ENCODE peak calls at places on chromosomes 12 and 14, in six cellular contexts. L is CD8-positive, alpha-beta T cell; A is IMR-90; F is cardiac fibroblast; W is cardiac muscle cell; X is upper lobe of right lung. C is an unnamed sample.

GRCh38 chr12:52442600-52443061 is 8.5 kb upstream of the KRT75 start:
- DNase-seq in L (no peak), A (peak; percentile 74), F (peak; percentile 95), W (peak; percentile 97), X (no peak), C (no peak)

GRCh38 chr12:112815589-112816321 is 24.2 kb downstream of the RPH3A start:
- DNase-seq in L (no peak), A (no peak), F (no peak), W (no peak), X (no peak), C (no peak)

GRCh38 chr12:99810718-99811593 is 163.4 kb downstream of the GARIN6 start:
- DNase-seq in L (no peak), A (peak; percentile 18), F (peak; percentile 37), W (peak; percentile 42), X (no peak), C (peak; percentile 51)

GRCh38 chr12:55818140-55818728 is 393 bp downstream of the ORMDL2 start:
- DNase-seq in L (no peak), A (no peak), F (no peak), W (no peak), X (no peak), C (no peak)

GRCh38 chr12:62481843-62482540 is 15.4 kb downstream of the MON2 start:
- DNase-seq in L (no peak), A (no peak), F (no peak), W (no peak), X (no peak), C (no peak)

GRCh38 chr14:102525213-102526143 is 15.9 kb upstream of the ANKRD9 start:
- DNase-seq in L (no peak), A (peak; percentile 59), F (peak; percentile 75), W (peak; percentile 75), X (peak; percentile 64), C (peak; percentile 63)

GRCh38 chr12:130870442-130871285 is 1.2 kb upstream of the RAN start:
- DNase-seq in L (peak; percentile 72), A (peak; percentile 83), F (peak; percentile 98), W (peak; percentile 99), X (peak; percentile 78), C (peak; percentile 95)

GRCh38 chr12:10409387-10409786 is at the start of gene KLRC4:
- DNase-seq in L (no peak), A (peak; percentile 16), F (no peak), W (peak; percentile 27), X (no peak), C (peak; percentile 92)

GRCh38 chr14:96662116-96662901 is 134.9 kb upstream of the VRK1 start:
- DNase-seq in L (no peak), A (no peak), F (no peak), W (no peak), X (no peak), C (no peak)

GRCh38 chr12:132881853-132882252 is 5.6 kb downstream of the CHFR start:
- DNase-seq in L (no peak), A (peak; percentile 78), F (no peak), W (no peak), X (no peak), C (no peak)

GRCh38 chr12:56634242-56634836 is 4.2 kb upstream of the BAZ2A start:
- DNase-seq in L (no peak), A (no peak), F (peak; percentile 16), W (no peak), X (peak; percentile 86), C (peak; percentile 46)

GRCh38 chr14:87630808-87631207 is 362.2 kb downstream of the GALC start:
- DNase-seq in L (no peak), A (no peak), F (no peak), W (no peak), X (no peak), C (peak; percentile 11)

DNA sequence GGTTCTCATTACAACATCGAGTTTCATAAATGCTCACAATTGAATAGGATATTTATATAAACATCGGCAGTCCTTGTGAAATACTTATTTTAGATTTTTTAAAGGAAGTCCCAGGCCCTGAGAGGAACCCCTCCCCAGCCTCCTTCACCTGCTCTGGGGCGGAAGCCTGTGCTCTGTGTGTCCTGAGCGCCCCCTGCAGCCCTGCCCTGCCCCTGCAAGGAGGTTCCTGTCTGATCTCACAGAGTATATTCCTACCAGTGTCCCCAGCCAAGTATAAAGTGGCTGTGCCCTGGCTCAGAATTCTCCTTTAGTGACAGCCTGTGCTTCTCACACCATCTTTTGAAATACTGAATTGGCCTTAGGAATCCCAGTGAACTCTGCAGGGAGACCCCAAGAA is 659.5 kb downstream of the TMEM121 start:
- DNase-seq in L (peak; percentile 82), A (no peak), F (no peak), W (no peak), X (no peak), C (peak; percentile 87)
- H3K4me3 ChIP-seq in L (no peak overlapping the region), A (no peak overlapping the region), F (no peak overlapping the region), W (no peak overlapping the region), X (no peak overlapping the region), C (peak overlapping the region; percentile 71)

GRCh38 chr12:124774462-124775167 is 89.0 kb downstream of the SCARB1 start:
- DNase-seq in L (no peak), A (peak; percentile 85), F (peak; percentile 96), W (peak; percentile 97), X (no peak), C (peak; percentile 45)
- TF ChIP-seq CTCF in L (no peak), A (no peak), F (no peak), W (no peak), X (no peak), C (peak; percentile 11)

DNA sequence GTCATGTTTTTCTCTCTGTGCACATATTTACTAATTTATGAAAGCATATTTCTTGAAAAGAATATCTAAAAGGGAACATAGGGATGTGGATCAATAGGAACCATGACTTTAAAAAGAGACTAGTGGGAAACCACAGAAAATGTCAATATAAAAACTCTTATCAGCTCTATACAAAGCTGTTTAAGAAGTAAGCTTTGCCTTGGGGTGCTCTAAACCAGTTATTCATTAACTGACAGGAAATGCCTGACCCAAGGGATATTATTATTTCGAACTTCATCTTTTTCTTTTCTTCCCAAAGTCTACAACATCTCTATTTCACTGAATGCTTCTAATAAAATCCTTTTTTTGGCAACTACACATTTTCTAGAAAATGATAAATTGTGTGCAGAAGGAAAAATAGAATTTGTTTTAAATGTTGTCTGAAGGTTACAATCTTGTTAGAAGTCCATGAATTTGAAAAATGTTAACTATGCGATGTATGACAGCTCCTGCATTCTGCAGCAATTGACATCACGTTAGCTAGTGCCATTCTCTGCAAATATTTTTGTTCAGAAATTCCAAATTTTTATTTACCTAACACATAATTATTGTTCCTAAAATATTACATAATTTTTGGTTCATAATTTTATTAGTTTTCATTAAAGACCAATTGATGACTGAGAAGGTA is 345.0 kb downstream of the SLC16A7 start:
- DNase-seq in L (no peak), A (no peak), F (no peak), W (no peak), X (no peak), C (no peak)
- H3K4me3 ChIP-seq in L (no peak overlapping the region), A (no peak overlapping the region), F (no peak overlapping the region), W (no peak overlapping the region), X (no peak overlapping the region), C (no peak overlapping the region)

GRCh38 chr12:4984971-4985370 is 58.7 kb upstream of the KCNA5 start:
- DNase-seq in L (no peak), A (no peak), F (no peak), W (no peak), X (no peak), C (no peak)
- TF ChIP-seq CTCF in L (no peak), A (no peak), F (no peak), W (no peak), X (no peak), C (no peak)

C was measured in OCI-LY7.